ENCODE peak calls at places on chromosome 1, in five cellular contexts. A, S, X, O and G are unnamed samples.

GRCh38 chr1:109823543-109824348 is 60.0 kb upstream of the EPS8L3 start:
- DNase-seq in A (no peak), S (no peak), X (peak), O (no peak), G (no peak)

GRCh38 chr1:19799877-19800804 is at the start of gene TMCO4:
- DNase-seq in A (no peak), S (peak), X (peak), O (peak), G (peak)

GRCh38 chr1:102886638-102887037 is 221.7 kb downstream of the COL11A1 start:
- DNase-seq in A (no peak), S (no peak), X (no peak), O (no peak), G (no peak)

GRCh38 chr1:22089134-22089571 is 36.6 kb downstream of the CDC42 start:
- DNase-seq in A (no peak), S (no peak), X (no peak), O (no peak), G (no peak)

GRCh38 chr1:41878911-41879310 is 39.8 kb downstream of the HIVEP3 start:
- DNase-seq in A (no peak), S (no peak), X (no peak), O (no peak), G (no peak)

GRCh38 chr1:33302325-33302724 is 18.6 kb downstream of the A3GALT2 start:
- DNase-seq in A (no peak), S (no peak), X (no peak), O (no peak), G (no peak)

GRCh38 chr1:233445737-233446136 is 118.2 kb downstream of the MAP3K21 start:
- DNase-seq in A (no peak), S (no peak), X (no peak), O (no peak), G (no peak)

GRCh38 chr1:62250126-62250726 is 55.6 kb downstream of the L1TD1 start:
- DNase-seq in A (peak), S (no peak), X (no peak), O (no peak), G (no peak)

GRCh38 chr1:203686091-203686632 is 59.5 kb downstream of the ATP2B4 start:
- DNase-seq in A (peak), S (no peak), X (no peak), O (no peak), G (no peak)

GRCh38 chr1:71640131-71640530 is 559.3 kb upstream of the ZRANB2 start:
- DNase-seq in A (no peak), S (no peak), X (no peak), O (no peak), G (no peak)

GRCh38 chr1:63983391-63984256 is 209.8 kb downstream of the ROR1 start:
- DNase-seq in A (no peak), S (no peak), X (peak), O (no peak), G (no peak)

GRCh38 chr1:202237052-202237451 is 43.5 kb downstream of the LGR6 start:
- DNase-seq in A (peak), S (peak), X (peak), O (peak), G (no peak)

GRCh38 chr1:41462680-41463004 is 21.8 kb downstream of the EDN2 start:
- DNase-seq in A (no peak), S (no peak), X (no peak), O (no peak), G (no peak)

GRCh38 chr1:178031856-178032320 is 62.0 kb upstream of the RASAL2 start:
- DNase-seq in A (peak), S (no peak), X (peak), O (peak), G (peak)

GRCh38 chr1:204619721-204620120 is 65.8 kb downstream of the LRRN2 start:
- DNase-seq in A (no peak), S (no peak), X (no peak), O (no peak), G (no peak)

GRCh38 chr1:223810586-223810985 is 35.2 kb downstream of the TP53BP2 start:
- DNase-seq in A (no peak), S (no peak), X (no peak), O (no peak), G (no peak)

GRCh38 chr1:110346690-110347089 is 7.5 kb downstream of the RBM15 start:
- DNase-seq in A (no peak), S (no peak), X (no peak), O (no peak), G (no peak)

GRCh38 chr1:201813226-201813625 is 15.7 kb upstream of the IPO9 start:
- DNase-seq in A (no peak), S (no peak), X (no peak), O (no peak), G (no peak)

GRCh38 chr1:205109269-205109668 is 12.5 kb downstream of the RBBP5 start:
- DNase-seq in A (no peak), S (no peak), X (no peak), O (no peak), G (no peak)

GRCh38 chr1:231734417-231734816 is 107.8 kb downstream of the DISC1 start:
- DNase-seq in A (no peak), S (no peak), X (peak), O (no peak), G (no peak)

GRCh38 chr1:30868833-30869435 is 39.6 kb downstream of the SDC3 start:
- DNase-seq in A (no peak), S (no peak), X (no peak), O (no peak), G (no peak)

GRCh38 chr1:110675060-110675791 is 486 bp upstream of the KCNA3 start:
- DNase-seq in A (no peak), S (no peak), X (no peak), O (no peak), G (no peak)

GRCh38 chr1:226436472-226436854 is 28.6 kb upstream of the PARP1 start:
- DNase-seq in A (no peak), S (no peak), X (no peak), O (no peak), G (no peak)

GRCh38 chr1:14901371-14901954 is 252.1 kb upstream of the TMEM51 start:
- DNase-seq in A (no peak), S (no peak), X (no peak), O (no peak), G (no peak)

GRCh38 chr1:55682198-55682597 is 467.0 kb upstream of the USP24 start:
- DNase-seq in A (no peak), S (no peak), X (no peak), O (no peak), G (no peak)

GRCh38 chr1:180424848-180425457 is 77.4 kb downstream of the ACBD6 start:
- DNase-seq in A (peak), S (no peak), X (no peak), O (no peak), G (no peak)

GRCh38 chr1:206812456-206812855 is 40.2 kb upstream of the IL10 start:
- DNase-seq in A (no peak), S (no peak), X (no peak), O (no peak), G (no peak)

GRCh38 chr1:34763142-34763781 is 3.7 kb downstream of the GJB4 start:
- DNase-seq in A (no peak), S (no peak), X (no peak), O (peak), G (peak)

GRCh38 chr1:22861764-22862440 is 110.8 kb downstream of the LACTBL1 start:
- DNase-seq in A (no peak), S (no peak), X (peak), O (peak), G (peak)